ENCODE peak calls at places on chromosomes 7 and 10, in seven cellular contexts. One of them, this sample, is unnamed.

GRCh38 chr10:72353028-72353962 is 1.4 kb downstream of the DNAJB12 start:
- DNase-seq in H9: no peak
- DNase-seq in astrocyte of the spinal cord: peak
- DNase-seq in SW480: no peak
- DNase-seq in T-helper 9 cell: no peak
- DNase-seq in EL: peak
- DNase-seq in HEK293T: no peak
- DNase-seq in this sample: no peak

GRCh38 chr10:71766717-71767419 is 6.5 kb downstream of the VSIR start:
- DNase-seq in EL: peak
- DNase-seq in HEK293T: no peak
- DNase-seq in SW480: peak
- DNase-seq in T-helper 9 cell: no peak
- DNase-seq in astrocyte of the spinal cord: peak
- DNase-seq in H9: no peak
- DNase-seq in this sample: no peak

GRCh38 chr7:134330990-134331389 is 14.3 kb upstream of the SLC35B4 start:
- DNase-seq in T-helper 9 cell: no peak
- DNase-seq in astrocyte of the spinal cord: no peak
- DNase-seq in EL: no peak
- DNase-seq in SW480: no peak
- DNase-seq in H9: no peak
- DNase-seq in HEK293T: no peak
- DNase-seq in this sample: no peak

GRCh38 chr10:20596065-20596760 is 300.9 kb downstream of the NEBL start:
- DNase-seq in astrocyte of the spinal cord: peak
- DNase-seq in T-helper 9 cell: no peak
- DNase-seq in H9: no peak
- DNase-seq in EL: no peak
- DNase-seq in SW480: no peak
- DNase-seq in HEK293T: no peak
- DNase-seq in this sample: no peak

GRCh38 chr7:3955751-3956696 is 655.0 kb downstream of the SDK1 start:
- DNase-seq in H9: no peak
- DNase-seq in SW480: peak
- DNase-seq in HEK293T: no peak
- DNase-seq in T-helper 9 cell: no peak
- DNase-seq in EL: no peak
- DNase-seq in astrocyte of the spinal cord: peak
- DNase-seq in this sample: no peak

GRCh38 chr10:78038105-78038504 is 4.4 kb downstream of the RPS24 start:
- DNase-seq in EL: no peak
- DNase-seq in T-helper 9 cell: no peak
- DNase-seq in astrocyte of the spinal cord: no peak
- DNase-seq in SW480: no peak
- DNase-seq in H9: no peak
- DNase-seq in HEK293T: no peak
- DNase-seq in this sample: no peak

GRCh38 chr10:9035355-9035754 is 980.9 kb downstream of the GATA3 start:
- DNase-seq in astrocyte of the spinal cord: no peak
- DNase-seq in SW480: no peak
- DNase-seq in EL: no peak
- DNase-seq in H9: no peak
- DNase-seq in T-helper 9 cell: no peak
- DNase-seq in HEK293T: no peak
- DNase-seq in this sample: no peak

GRCh38 chr10:71912431-71912830 is 51.8 kb upstream of the CHST3 start:
- DNase-seq in T-helper 9 cell: no peak
- DNase-seq in SW480: no peak
- DNase-seq in H9: no peak
- DNase-seq in EL: no peak
- DNase-seq in HEK293T: no peak
- DNase-seq in astrocyte of the spinal cord: no peak
- DNase-seq in this sample: no peak

GRCh38 chr10:5569568-5569967 is 44.8 kb downstream of the CALML3 start:
- DNase-seq in SW480: no peak
- DNase-seq in H9: no peak
- DNase-seq in HEK293T: no peak
- DNase-seq in T-helper 9 cell: no peak
- DNase-seq in EL: no peak
- DNase-seq in astrocyte of the spinal cord: no peak
- DNase-seq in this sample: no peak

GRCh38 chr7:140609646-140610045 is 31.0 kb downstream of the DENND2A start:
- DNase-seq in SW480: no peak
- DNase-seq in T-helper 9 cell: no peak
- DNase-seq in astrocyte of the spinal cord: peak
- DNase-seq in EL: peak
- DNase-seq in HEK293T: no peak
- DNase-seq in H9: no peak
- DNase-seq in this sample: no peak

GRCh38 chr10:33617381-33617780 is 282.9 kb upstream of the NRP1 start:
- DNase-seq in SW480: no peak
- DNase-seq in H9: no peak
- DNase-seq in EL: no peak
- DNase-seq in HEK293T: no peak
- DNase-seq in T-helper 9 cell: no peak
- DNase-seq in astrocyte of the spinal cord: no peak
- DNase-seq in this sample: no peak

GRCh38 chr7:154869436-154869835 is 133.5 kb downstream of the PAXIP1 start:
- DNase-seq in SW480: no peak
- DNase-seq in EL: no peak
- DNase-seq in H9: no peak
- DNase-seq in T-helper 9 cell: no peak
- DNase-seq in HEK293T: no peak
- DNase-seq in astrocyte of the spinal cord: no peak
- DNase-seq in this sample: no peak

GRCh38 chr10:3850999-3851937 is 66.3 kb upstream of the KLF6 start:
- DNase-seq in SW480: peak
- DNase-seq in HEK293T: no peak
- DNase-seq in T-helper 9 cell: no peak
- DNase-seq in H9: no peak
- DNase-seq in EL: peak
- DNase-seq in astrocyte of the spinal cord: peak
- DNase-seq in this sample: no peak

GRCh38 chr7:46745700-46746090 is 824.6 kb upstream of the IGFBP3 start:
- DNase-seq in HEK293T: no peak
- DNase-seq in T-helper 9 cell: no peak
- DNase-seq in EL: no peak
- DNase-seq in astrocyte of the spinal cord: no peak
- DNase-seq in H9: no peak
- DNase-seq in SW480: no peak
- DNase-seq in this sample: no peak

GRCh38 chr10:10207538-10207937 is 810.1 kb upstream of the CELF2 start:
- DNase-seq in EL: no peak
- DNase-seq in H9: no peak
- DNase-seq in SW480: no peak
- DNase-seq in HEK293T: no peak
- DNase-seq in astrocyte of the spinal cord: no peak
- DNase-seq in T-helper 9 cell: no peak
- DNase-seq in this sample: no peak

GRCh38 chr10:71970331-71970730 is 6.1 kb downstream of the CHST3 start:
- DNase-seq in SW480: peak
- DNase-seq in H9: peak
- DNase-seq in EL: peak
- DNase-seq in astrocyte of the spinal cord: peak
- DNase-seq in HEK293T: peak
- DNase-seq in T-helper 9 cell: no peak
- DNase-seq in this sample: no peak

GRCh38 chr10:7258948-7259523 is 151.8 kb downstream of the SFMBT2 start:
- DNase-seq in HEK293T: no peak
- DNase-seq in astrocyte of the spinal cord: peak
- DNase-seq in H9: no peak
- DNase-seq in SW480: peak
- DNase-seq in EL: no peak
- DNase-seq in T-helper 9 cell: peak
- DNase-seq in this sample: no peak

This sample was measured in NCI-H187.